ENCODE peak calls at places on chromosomes 3 and 15, in seven cellular contexts. U is stimulated activated naive CD4-positive, alpha-beta T cell; S is mesenteric fat pad; A is stimulated activated CD4-positive, alpha-beta T cell treated with anti-CD3 and anti-CD28 coated beads, Interleukin-1b, Interleukin-23, amount 100 ng/mL, for 1 hour; F is NB4; D is activated CD4-positive, alpha-beta T cell treated with anti-CD3 and anti-CD28 coated beads, Interleukin-2, amount 10 ng/mL, durations not matched to agents 24 days and 14 days; K is stimulated activated naive CD8-positive, alpha-beta T cell treated with anti-CD3 and anti-CD28 coated beads, Interleukin-15, amount 100 ng/mL, for 72 hours. N is an unnamed sample.

GRCh38 chr3:5606884-5607472 is 419.5 kb downstream of the EDEM1 start:
- DNase-seq in K (no peak), S (no peak), D (no peak), A (no peak), F (no peak), U (no peak), N (no peak)

GRCh38 chr3:5750874-5751273 is 563.4 kb downstream of the EDEM1 start:
- DNase-seq in F (no peak), S (no peak), D (no peak), A (no peak), U (no peak), K (no peak), N (no peak)

GRCh38 chr3:182027366-182027765 is 315.6 kb downstream of the SOX2 start:
- DNase-seq in S (no peak), U (no peak), D (no peak), K (no peak), A (no peak), F (no peak), N (no peak)

GRCh38 chr15:85582076-85582718 is 201.8 kb downstream of the AKAP13 start:
- DNase-seq in D (peak; percentile 74), K (peak; percentile 23), S (no peak), F (no peak), A (no peak), U (no peak), N (peak; percentile 74)

GRCh38 chr3:58112185-58112535 is 98.6 kb downstream of the DNASE1L3 start:
- DNase-seq in K (no peak), S (no peak), D (no peak), F (no peak), A (no peak), U (no peak), N (no peak)

GRCh38 chr15:40249477-40250303 is 10.8 kb downstream of the PAK6 start:
- DNase-seq in D (no peak), F (no peak), A (no peak), S (no peak), U (no peak), K (no peak), N (peak; percentile 35)

GRCh38 chr15:45307230-45307924 is 55.3 kb downstream of the SLC28A2 start:
- DNase-seq in F (peak; percentile 21), U (no peak), D (no peak), A (no peak), K (no peak), S (no peak), N (peak; percentile 57)

GRCh38 chr15:51874751-51875644 is 45.5 kb downstream of the TMOD3 start:
- DNase-seq in D (no peak), S (no peak), K (no peak), U (no peak), A (no peak), F (peak; percentile 41), N (peak; percentile 91)

GRCh38 chr3:140176526-140176925 is 241.5 kb downstream of the CLSTN2 start:
- DNase-seq in K (no peak), U (no peak), S (no peak), F (no peak), D (no peak), A (no peak), N (peak; percentile 32)

GRCh38 chr15:47384316-47384715 is 333.0 kb upstream of the SEMA6D start:
- DNase-seq in D (no peak), K (no peak), A (no peak), S (no peak), F (peak; percentile 3), U (no peak), N (no peak)

GRCh38 chr3:149367021-149367840 is 10.2 kb downstream of the TM4SF1 start:
- DNase-seq in U (no peak), K (peak; percentile 18), F (peak; percentile 14), A (no peak), S (no peak), D (no peak), N (peak; percentile 64)

GRCh38 chr3:147701195-147701594 is 292.0 kb downstream of the ZIC1 start:
- DNase-seq in K (no peak), U (no peak), A (no peak), F (no peak), D (no peak), S (no peak), N (peak; percentile 23)

GRCh38 chr15:98805434-98806274 is 157.3 kb downstream of the IGF1R start:
- DNase-seq in A (no peak), U (no peak), F (peak; percentile 55), S (no peak), K (no peak), D (no peak), N (no peak)

GRCh38 chr3:151434151-151434890 is 26.5 kb downstream of the IGSF10 start:
- DNase-seq in U (no peak), D (peak; percentile 17), K (no peak), S (no peak), A (no peak), F (no peak), N (peak; percentile 63)

GRCh38 chr3:192055946-192056345 is 595.0 kb downstream of the PYDC2 start:
- DNase-seq in K (no peak), F (no peak), A (no peak), U (no peak), D (no peak), S (no peak), N (no peak)

GRCh38 chr15:74130089-74130848 is at the start of gene ISLR2:
- DNase-seq in D (no peak), A (no peak), K (no peak), U (no peak), F (no peak), S (no peak), N (no peak)

GRCh38 chr3:153173758-153174516 is 11.9 kb downstream of the RAP2B start:
- DNase-seq in F (no peak), U (no peak), S (no peak), D (peak; percentile 49), A (no peak), K (no peak), N (no peak)

GRCh38 chr3:14047841-14048240 is 76.8 kb downstream of the CHCHD4 start:
- DNase-seq in K (no peak), S (no peak), F (no peak), A (no peak), U (no peak), D (no peak), N (no peak)

GRCh38 chr3:137692803-137693431 is 71.2 kb upstream of the SOX14 start:
- DNase-seq in U (no peak), S (no peak), D (no peak), K (no peak), F (peak; percentile 58), A (no peak), N (no peak)

GRCh38 chr3:9500108-9501050 is 53.2 kb downstream of the LHFPL4 start:
- DNase-seq in U (peak; percentile 38), K (peak; percentile 76), S (no peak), A (peak; percentile 7), F (peak; percentile 73), D (peak; percentile 92), N (peak; percentile 60)

GRCh38 chr3:1190576-1190975 is 97.8 kb downstream of the CNTN6 start:
- DNase-seq in K (no peak), U (no peak), A (no peak), S (no peak), D (no peak), F (no peak), N (no peak)

GRCh38 chr3:35908366-35909232 is 269.3 kb downstream of the ARPP21 start:
- DNase-seq in D (peak; percentile 77), U (peak; percentile 21), A (no peak), K (peak; percentile 17), F (peak; percentile 70), S (no peak), N (peak; percentile 86)

GRCh38 chr3:87037652-87038051 is 46.7 kb upstream of the VGLL3 start:
- DNase-seq in F (no peak), S (no peak), K (no peak), U (no peak), D (no peak), A (no peak), N (no peak)